ENCODE peak calls at places on chromosomes 4 and X, in eight cellular contexts. A, R, V, W, I, K, N and D are unnamed samples.
A peak's percentile ranks its signal among the peaks of the same experiment; 100 is the strongest.

GRCh38 chr4:53534684-53535083 is 56.6 kb downstream of the LNX1 start:
- DNase-seq in A (no peak), R (no peak), V (no peak), W (no peak), I (no peak), K (no peak), N (no peak), D (no peak)

GRCh38 chrX:147981038-147981752 is at the start of gene FMR1NB:
- DNase-seq in A (no peak), R (no peak), V (no peak), W (no peak), I (no peak), K (no peak), N (no peak), D (no peak)

GRCh38 chr4:139242511-139243051 is 37.4 kb downstream of the MGARP start:
- DNase-seq in A (no peak), R (no peak), V (peak; percentile 62), W (no peak), I (no peak), K (peak; percentile 67), N (no peak), D (no peak)

GRCh38 chrX:2387614-2388239 is 113.0 kb downstream of the DHRSX start:
- DNase-seq in A (no peak), R (no peak), V (peak; percentile 53), W (no peak), I (no peak), K (peak; percentile 15), N (no peak), D (no peak)

GRCh38 chrX:47218920-47219815 is 687 bp downstream of the CDK16 start:
- DNase-seq in A (no peak), R (no peak), V (no peak), W (peak; percentile 70), I (peak; percentile 40), K (peak; percentile 12), N (no peak), D (peak; percentile 9)

GRCh38 chrX:54931107-54931506 is 10.5 kb downstream of the TRO start:
- DNase-seq in A (no peak), R (no peak), V (no peak), W (no peak), I (no peak), K (no peak), N (no peak), D (no peak)

GRCh38 chrX:153554519-153555167 is 37.2 kb downstream of the ATP2B3 start:
- DNase-seq in A (peak; percentile 59), R (no peak), V (peak; percentile 31), W (peak; percentile 67), I (peak; percentile 71), K (peak; percentile 41), N (peak; percentile 59), D (peak; percentile 50)

GRCh38 chrX:40310016-40310415 is 212.3 kb upstream of the BCOR start:
- DNase-seq in A (no peak), R (no peak), V (no peak), W (no peak), I (no peak), K (no peak), N (no peak), D (no peak)

GRCh38 chrX:74119016-74119910 is 184.7 kb upstream of the ZCCHC13 start:
- DNase-seq in A (no peak), R (peak; percentile 48), V (peak; percentile 57), W (no peak), I (peak; percentile 7), K (peak; percentile 18), N (no peak), D (no peak)

GRCh38 chrX:22689290-22689689 is 310.5 kb upstream of the DDX53 start:
- DNase-seq in A (no peak), R (no peak), V (peak; percentile 23), W (no peak), I (no peak), K (no peak), N (no peak), D (no peak)

GRCh38 chr4:14022428-14022827 is 394.9 kb upstream of the BOD1L1 start:
- DNase-seq in A (no peak), R (no peak), V (peak; percentile 50), W (no peak), I (peak; percentile 9), K (peak; percentile 15), N (no peak), D (no peak)

GRCh38 chr4:1899149-1900086 is 28.2 kb downstream of the NSD2 start:
- DNase-seq in A (peak; percentile 68), R (no peak), V (peak; percentile 78), W (peak; percentile 82), I (peak; percentile 81), K (peak; percentile 85), N (peak; percentile 69), D (peak; percentile 84)

GRCh38 chr4:1900624-1901023 is 29.4 kb downstream of the NSD2 start:
- DNase-seq in A (no peak), R (no peak), V (no peak), W (no peak), I (no peak), K (no peak), N (no peak), D (no peak)

GRCh38 chr4:1898681-1899080 is 27.5 kb downstream of the NSD2 start:
- DNase-seq in A (no peak), R (no peak), V (no peak), W (no peak), I (peak; percentile 19), K (no peak), N (no peak), D (no peak)

GRCh38 chr4:1901127-1901526 is 29.9 kb downstream of the NSD2 start:
- DNase-seq in A (no peak), R (no peak), V (no peak), W (no peak), I (no peak), K (no peak), N (no peak), D (no peak)

GRCh38 chr4:1900087-1900433 is 28.9 kb downstream of the NSD2 start:
- DNase-seq in A (no peak), R (no peak), V (no peak), W (no peak), I (no peak), K (no peak), N (no peak), D (no peak)
- H3K4me1 ChIP-seq in A (peaks cover 6% of the 10 kb centered on the region), R (no peaks in the 10 kb centered on the region), V (peaks cover 2% of the 10 kb centered on the region), W (peaks cover 5% of the 10 kb centered on the region), I (no peaks in the 10 kb centered on the region), K (peaks cover 2% of the 10 kb centered on the region), N (no peaks in the 10 kb centered on the region), D (no peaks in the 10 kb centered on the region)

GRCh38 chrX:114581528-114582263 is 2.2 kb upstream of the HTR2C start:
- DNase-seq in A (no peak), R (no peak), V (no peak), W (no peak), I (peak; percentile 1), K (no peak), N (no peak), D (no peak)
- H3K4me3 ChIP-seq in A (no peak overlapping the region), R (no peak overlapping the region), V (no peak overlapping the region), W (no peak overlapping the region), I (no peak overlapping the region), K (no peak overlapping the region), N (no peak overlapping the region), D (no peak overlapping the region)

DNA sequence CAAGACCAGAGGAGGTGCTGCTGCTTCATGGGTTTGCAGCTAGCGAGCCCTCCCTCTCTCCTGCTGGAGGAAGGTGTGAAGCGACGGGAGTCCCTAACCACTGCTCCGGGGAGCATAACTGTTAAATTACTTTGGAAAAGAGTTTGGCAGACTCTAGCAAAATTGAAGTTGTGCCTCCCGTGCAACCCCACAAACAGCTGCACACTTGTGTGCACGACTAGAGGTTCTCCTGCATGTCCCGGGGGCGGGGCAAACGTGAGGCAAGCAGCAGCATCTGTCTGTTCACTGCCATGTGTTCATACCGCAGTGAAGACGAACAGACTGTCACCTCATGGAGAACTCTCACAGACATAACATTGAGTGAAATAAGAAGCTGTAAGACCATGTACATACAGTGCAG is 34.5 kb downstream of the TNIP2 start:
- DNase-seq in A (no peak), R (no peak), V (no peak), W (no peak), I (no peak), K (no peak), N (no peak), D (no peak)
- H3K36me3 ChIP-seq in A (peaks cover 32% of the 10 kb centered on the region), R (peaks cover 5% of the 10 kb centered on the region), V (peaks cover 28% of the 10 kb centered on the region), W (peaks cover 14% of the 10 kb centered on the region), I (peaks cover 31% of the 10 kb centered on the region), K (peaks cover 7% of the 10 kb centered on the region), N (peaks cover 63% of the 10 kb centered on the region), D (peaks cover 49% of the 10 kb centered on the region)

GRCh38 chrX:150504399-150505186 is 63.8 kb upstream of the MTM1 start:
- DNase-seq in A (no peak), R (no peak), V (peak; percentile 37), W (no peak), I (no peak), K (no peak), N (no peak), D (no peak)
- H3K4me1 ChIP-seq in A (no peaks in the 10 kb centered on the region), R (peaks cover 11% of the 10 kb centered on the region), V (peaks cover 6% of the 10 kb centered on the region), W (no peaks in the 10 kb centered on the region), I (no peaks in the 10 kb centered on the region), K (peaks cover 3% of the 10 kb centered on the region), N (no peaks in the 10 kb centered on the region), D (peaks cover 13% of the 10 kb centered on the region)

GRCh38 chr4:76954489-76954888 is 4.9 kb downstream of the SEPTIN11 start:
- DNase-seq in A (no peak), R (no peak), V (no peak), W (no peak), I (no peak), K (no peak), N (no peak), D (peak; percentile 8)

GRCh38 chr4:76953956-76954355 is 4.4 kb downstream of the SEPTIN11 start:
- DNase-seq in A (no peak), R (no peak), V (no peak), W (no peak), I (no peak), K (peak; percentile 57), N (no peak), D (no peak)

GRCh38 chr4:76952071-76952470 is 2.5 kb downstream of the SEPTIN11 start:
- DNase-seq in A (no peak), R (no peak), V (no peak), W (no peak), I (no peak), K (no peak), N (no peak), D (no peak)

GRCh38 chr4:76951333-76952033 is 1.9 kb downstream of the SEPTIN11 start:
- DNase-seq in A (no peak), R (no peak), V (no peak), W (no peak), I (no peak), K (peak; percentile 54), N (no peak), D (peak; percentile 53)

DNA sequence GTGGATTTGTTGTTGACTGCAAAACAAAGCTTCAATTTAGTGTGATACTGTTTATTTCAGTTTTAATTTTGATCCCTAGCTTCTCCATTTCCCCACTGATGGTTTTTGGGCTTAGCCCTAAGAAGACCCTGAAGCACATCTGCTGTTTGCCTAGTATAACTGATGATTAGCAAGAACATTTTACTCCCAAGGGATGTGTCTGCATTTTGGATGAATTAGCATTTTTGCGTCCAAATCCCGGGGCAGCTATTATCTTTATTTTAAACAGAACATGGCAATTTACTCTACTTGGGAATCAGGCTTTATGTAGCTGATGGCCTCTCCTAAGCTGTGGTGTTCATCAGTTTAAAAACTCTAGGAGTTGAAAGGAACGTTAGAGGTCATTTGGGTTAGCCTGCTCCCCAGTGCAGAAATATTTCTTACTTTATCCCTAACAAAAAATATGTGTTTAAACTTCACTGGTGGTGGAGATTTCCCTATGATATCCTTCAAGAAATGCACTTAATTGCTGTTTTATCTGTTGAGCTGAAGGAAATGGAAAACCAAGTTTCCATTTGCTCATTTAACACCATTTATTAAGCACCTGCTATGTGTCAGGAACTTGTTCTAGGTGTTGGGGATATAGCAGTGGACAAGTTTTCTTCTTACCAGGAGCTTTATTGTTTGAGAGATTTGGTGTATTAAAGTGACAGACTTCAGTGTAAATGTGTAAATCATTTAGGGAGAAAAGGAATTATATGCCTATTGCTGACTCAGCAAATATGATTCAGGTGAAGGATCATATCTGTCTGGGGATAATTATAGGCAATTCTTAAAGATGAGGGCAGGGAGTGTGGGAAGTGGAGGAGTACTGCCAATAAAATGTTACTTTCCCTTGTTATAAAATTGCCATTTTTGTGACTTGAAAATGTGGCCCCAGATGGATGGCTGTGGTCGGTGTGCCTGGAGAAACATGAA is 3.4 kb downstream of the SEPTIN11 start:
- DNase-seq in A (no peak), R (no peak), V (no peak), W (no peak), I (peak; percentile 7), K (no peak), N (no peak), D (no peak)
- H3K4me3 ChIP-seq in A (no peak overlapping the region), R (no peak overlapping the region), V (peak overlapping the region; percentile 16), W (no peak overlapping the region), I (no peak overlapping the region), K (peak overlapping the region; percentile 94), N (no peak overlapping the region), D (no peak overlapping the region)